ENCODE peak calls at places on chromosomes 13 and 19, in four cellular contexts. C is A549, P is K562, S is GM12878. Y is an unnamed sample.

GRCh38 chr19:54218960-54219661 is 3.7 kb downstream of the LILRB3 start:
- DNase-seq in C (peak; percentile 30), P (no peak), S (no peak), Y (no peak)

GRCh38 chr19:791605-792360 is 5.5 kb upstream of the PTBP1 start:
- DNase-seq in C (peak; percentile 52), P (peak; percentile 83), S (no peak), Y (no peak)

GRCh38 chr13:101417043-101417406 is 717 bp upstream of the NALCN start:
- DNase-seq in C (peak; percentile 39), P (no peak), S (no peak), Y (no peak)

GRCh38 chr19:43545981-43546380 is 13.0 kb downstream of the ZNF575 start:
- DNase-seq in C (no peak), P (no peak), S (no peak), Y (no peak)

GRCh38 chr19:10427169-10427568 is 6.8 kb downstream of the PDE4A start:
- DNase-seq in C (no peak), P (no peak), S (no peak), Y (no peak)

GRCh38 chr13:110047511-110047910 is 259.4 kb downstream of the COL4A1 start:
- DNase-seq in C (no peak), P (no peak), S (no peak), Y (no peak)

GRCh38 chr19:12331211-12331941 is 2.1 kb downstream of the ZNF563 start:
- DNase-seq in C (no peak), P (no peak), S (peak; percentile 82), Y (peak; percentile 96)

GRCh38 chr19:58399903-58400637 is 4.6 kb downstream of the RNF225 start:
- DNase-seq in C (no peak), P (no peak), S (no peak), Y (no peak)

GRCh38 chr19:48656840-48657474 is 11.0 kb upstream of the CA11 start:
- DNase-seq in C (peak; percentile 65), P (no peak), S (no peak), Y (no peak)

GRCh38 chr13:48161530-48162179 is 66.8 kb upstream of the MED4 start:
- DNase-seq in C (no peak), P (no peak), S (no peak), Y (no peak)

GRCh38 chr19:35715981-35716734 is 1.6 kb upstream of the KMT2B start:
- DNase-seq in C (peak; percentile 30), P (peak; percentile 45), S (no peak), Y (peak; percentile 32)

GRCh38 chr19:13117772-13118423 is at the start of gene NACC1:
- DNase-seq in C (peak; percentile 87), P (peak; percentile 88), S (no peak), Y (peak; percentile 74)

GRCh38 chr13:114324334-114324733 is 10.0 kb downstream of the CHAMP1 start:
- DNase-seq in C (no peak), P (no peak), S (no peak), Y (no peak)

GRCh38 chr13:114328034-114328433 is 13.7 kb downstream of the CHAMP1 start:
- DNase-seq in C (no peak), P (no peak), S (no peak), Y (no peak)

GRCh38 chr13:114325729-114326128 is 11.4 kb downstream of the CHAMP1 start:
- DNase-seq in C (no peak), P (no peak), S (no peak), Y (no peak)

GRCh38 chr13:114323349-114323748 is 9.0 kb downstream of the CHAMP1 start:
- DNase-seq in C (no peak), P (no peak), S (no peak), Y (no peak)

GRCh38 chr13:114328595-114328994 is 14.3 kb downstream of the CHAMP1 start:
- DNase-seq in C (no peak), P (no peak), S (no peak), Y (no peak)
- TF ChIP-seq HDAC2 in C (no peak), P (no peak), S (no peak), Y (no peak)

DNA sequence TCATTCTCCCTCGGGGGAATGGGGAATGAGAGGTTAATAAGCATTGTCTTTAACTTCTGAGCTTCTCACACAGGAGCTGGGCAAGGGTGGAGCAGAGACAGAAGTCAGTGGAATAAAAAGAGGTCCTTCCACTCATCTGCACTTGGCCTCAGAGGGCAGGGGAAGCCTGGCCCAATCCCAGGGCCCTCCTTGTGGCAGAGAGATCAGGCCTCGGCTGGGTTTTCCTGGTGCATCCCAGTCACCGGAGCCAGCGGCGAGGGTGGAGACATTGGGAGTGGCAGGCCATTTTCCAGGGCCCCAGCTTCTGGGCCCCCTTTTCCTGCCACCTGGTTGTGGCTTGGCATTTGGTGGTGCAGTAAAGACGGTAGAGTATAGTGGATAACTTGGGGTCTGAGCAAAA is 10.7 kb downstream of the CALM3 start:
- DNase-seq in C (no peak), P (no peak), S (no peak), Y (no peak)
- TF ChIP-seq SMC3 in C (no peak), P (no peak), S (no peak), Y (no peak)

DNA sequence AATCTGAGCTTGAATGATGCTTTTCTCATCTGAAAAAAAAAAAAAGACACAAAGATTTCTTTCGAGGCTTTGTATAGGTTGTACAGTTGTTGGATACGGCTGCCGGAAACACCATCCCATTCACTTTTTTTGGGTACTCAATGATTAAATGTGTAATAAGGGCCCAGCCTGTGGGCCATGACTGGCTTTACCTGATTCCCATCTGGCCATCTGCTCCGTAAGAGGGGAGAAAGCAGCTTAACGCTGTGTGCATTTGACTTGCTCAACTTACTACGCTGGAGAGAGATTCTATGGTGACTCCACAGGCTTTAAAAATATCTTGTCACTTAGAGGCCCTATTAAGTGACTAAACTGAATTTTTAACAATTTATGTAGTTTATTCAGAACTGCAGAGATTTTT is 731 bp downstream of the ZNF558 start:
- DNase-seq in C (no peak), P (no peak), S (no peak), Y (no peak)
- H3K27ac ChIP-seq in C (peak overlapping the region; percentile 99), P (peak overlapping the region; percentile 97), S (peak overlapping the region; percentile 61), Y (no peak overlapping the region)

GRCh38 chr13:23921451-23921888 is 24.2 kb upstream of the C1QTNF9B start:
- DNase-seq in C (peak; percentile 16), P (peak; percentile 13), S (no peak), Y (peak; percentile 18)

GRCh38 chr13:23923031-23923430 is 25.7 kb upstream of the C1QTNF9B start:
- DNase-seq in C (no peak), P (no peak), S (no peak), Y (no peak)

GRCh38 chr13:23919006-23919405 is 21.7 kb upstream of the C1QTNF9B start:
- DNase-seq in C (no peak), P (no peak), S (no peak), Y (no peak)

GRCh38 chr13:23918208-23918607 is 20.9 kb upstream of the C1QTNF9B start:
- DNase-seq in C (no peak), P (no peak), S (no peak), Y (no peak)

GRCh38 chr13:23922005-23922932 is 25.0 kb upstream of the C1QTNF9B start:
- DNase-seq in C (no peak), P (no peak), S (no peak), Y (no peak)
- TF ChIP-seq HDAC2 in C (no peak), P (no peak), S (no peak), Y (no peak)

DNA sequence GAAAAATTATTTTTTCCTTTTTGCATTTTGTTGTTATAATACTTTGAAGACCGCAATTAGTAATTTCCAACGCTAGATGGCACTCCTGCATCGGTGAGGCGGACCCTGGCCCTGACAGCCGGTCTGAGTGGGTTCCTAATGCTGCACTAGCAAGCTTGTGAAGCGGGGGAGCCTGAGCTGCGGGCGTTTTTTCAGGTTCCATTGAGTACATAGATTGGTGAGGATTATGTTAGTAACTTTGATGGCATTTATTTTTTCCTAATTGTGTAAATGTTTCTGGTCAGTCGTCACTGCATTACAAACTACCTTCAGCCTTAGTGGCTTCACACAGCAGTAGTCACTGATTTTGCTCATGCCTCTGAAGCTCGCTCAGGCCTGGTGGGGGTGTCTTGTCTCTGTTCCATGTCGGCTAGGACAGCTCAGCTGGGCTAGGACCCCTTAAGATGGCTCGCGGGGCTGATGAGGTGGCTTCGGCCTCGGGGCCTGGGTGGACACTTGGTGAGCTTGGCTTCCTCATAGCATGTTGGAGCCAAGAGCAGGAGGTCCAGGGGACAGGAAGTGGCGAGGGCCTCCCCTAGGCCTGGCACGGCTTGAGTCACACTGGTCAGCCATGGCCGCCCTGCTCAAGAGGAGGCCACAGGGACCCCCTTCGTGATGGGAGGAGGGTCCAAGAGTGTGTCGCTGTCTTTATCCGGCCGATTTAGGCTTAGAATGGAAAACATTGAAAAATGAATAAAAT is 25.0 kb downstream of the ERCC5 start:
- DNase-seq in C (peak; percentile 32), P (peak; percentile 38), S (no peak), Y (peak; percentile 39)
- TF ChIP-seq SMC3 in C (peak; percentile 20), P (no peak), S (peak; percentile 56), Y (peak; percentile 61)

GRCh38 chr13:43232144-43232840 is 208.9 kb downstream of the DNAJC15 start:
- DNase-seq in C (no peak), P (no peak), S (no peak), Y (no peak)
- H3K27ac ChIP-seq in C (no peak overlapping the region), P (no peak overlapping the region), S (no peak overlapping the region), Y (no peak overlapping the region)

GRCh38 chr19:15379996-15380647 is 535 bp upstream of the AKAP8 start:
- DNase-seq in C (peak; percentile 74), P (peak; percentile 61), S (no peak), Y (peak; percentile 48)
- TF ChIP-seq HDAC2 in C (no peak), P (peak; percentile 25), S (no peak), Y (no peak)

Y was measured in HepG2.